ENCODE peak calls at places on chromosomes 13 and 19, in five cellular contexts. Y is neural crest cell; M is amniotic stem cell; X is stimulated activated CD8-positive, alpha-beta memory T cell treated with anti-CD3 and anti-CD28 coated beads, Interleukin-7, amount 100 ng/mL, for 1 hour; Z is fibroblast of the conjunctiva. U is an unnamed sample.

GRCh38 chr19:18749362-18750231 is 41.5 kb downstream of the COMP start:
- DNase-seq in Y (no peak), M (no peak), X (no peak), Z (no peak), U (no peak)

GRCh38 chr19:10068205-10068604 is 17.9 kb upstream of the SHFL start:
- DNase-seq in Y (no peak), M (no peak), X (no peak), Z (no peak), U (no peak)

GRCh38 chr13:99505814-99506269 is 4.6 kb downstream of the TM9SF2 start:
- DNase-seq in Y (no peak), M (no peak), X (no peak), Z (no peak), U (no peak)

GRCh38 chr19:17420267-17420924 is 549 bp downstream of the MVB12A start:
- DNase-seq in Y (peak), M (no peak), X (no peak), Z (no peak), U (peak)

GRCh38 chr13:21744149-21744548 is 73.3 kb downstream of the FGF9 start:
- DNase-seq in Y (no peak), M (no peak), X (no peak), Z (no peak), U (no peak)

GRCh38 chr13:26476111-26476743 is 81.3 kb upstream of the WASF3 start:
- DNase-seq in Y (peak), M (no peak), X (no peak), Z (no peak), U (no peak)

GRCh38 chr19:30431591-30431990 is 59.4 kb downstream of the ZNF536 start:
- DNase-seq in Y (no peak), M (no peak), X (no peak), Z (no peak), U (no peak)

GRCh38 chr19:10288662-10289166 is 1.0 kb upstream of the ICAM5 start:
- DNase-seq in Y (peak), M (no peak), X (no peak), Z (no peak), U (no peak)

GRCh38 chr19:1221141-1221903 is 15.7 kb downstream of the STK11 start:
- DNase-seq in Y (peak), M (no peak), X (no peak), Z (no peak), U (no peak)

GRCh38 chr13:29304148-29304547 is 291.3 kb downstream of the SLC7A1 start:
- DNase-seq in Y (no peak), M (no peak), X (no peak), Z (no peak), U (no peak)

GRCh38 chr13:29688193-29688592 is 92.7 kb upstream of the SLC7A1 start:
- DNase-seq in Y (no peak), M (no peak), X (no peak), Z (no peak), U (no peak)

GRCh38 chr19:11171144-11171543 is 15.6 kb upstream of the SPC24 start:
- DNase-seq in Y (no peak), M (no peak), X (no peak), Z (no peak), U (no peak)

GRCh38 chr13:111179908-111180756 is 65.0 kb downstream of the ARHGEF7 start:
- DNase-seq in Y (no peak), M (no peak), X (no peak), Z (no peak), U (no peak)

GRCh38 chr19:6250909-6251308 is 28.9 kb downstream of the MLLT1 start:
- DNase-seq in Y (no peak), M (no peak), X (no peak), Z (no peak), U (no peak)

GRCh38 chr19:41691268-41691970 is 3.3 kb upstream of the CEACAM7 start:
- DNase-seq in Y (no peak), M (no peak), X (no peak), Z (no peak), U (no peak)

GRCh38 chr13:63446329-63446728 is 2030.7 kb upstream of the PCDH20 start:
- DNase-seq in Y (no peak), M (no peak), X (no peak), Z (no peak), U (no peak)

GRCh38 chr19:16661480-16662034 is 618 bp downstream of the TMEM38A start:
- DNase-seq in Y (no peak), M (no peak), X (no peak), Z (no peak), U (no peak)

GRCh38 chr13:96297360-96297759 is 207.5 kb downstream of the HS6ST3 start:
- DNase-seq in Y (no peak), M (no peak), X (no peak), Z (no peak), U (no peak)

GRCh38 chr13:42883142-42883541 is 101.8 kb downstream of the FAM216B start:
- DNase-seq in Y (no peak), M (no peak), X (no peak), Z (no peak), U (no peak)

GRCh38 chr19:45882652-45883585 is 3.0 kb downstream of the IRF2BP1 start:
- DNase-seq in Y (peak), M (peak), X (peak), Z (peak), U (peak)